ENCODE peak calls at places on chromosomes 11 and 22, in seven cellular contexts. X, I, R, F, G, P and A are unnamed samples.

GRCh38 chr22:44723801-44724200 is 21.8 kb downstream of the PRR5 start:
- DNase-seq in X (no peak), I (no peak), R (no peak), F (no peak), G (no peak), P (no peak), A (no peak)

GRCh38 chr11:88175707-88176066 is 444 bp upstream of the RAB38 start:
- DNase-seq in X (no peak), I (no peak), R (no peak), F (no peak), G (no peak), P (peak), A (no peak)

GRCh38 chr11:129323896-129324522 is 51.6 kb upstream of the BARX2 start:
- DNase-seq in X (no peak), I (no peak), R (no peak), F (no peak), G (no peak), P (peak), A (no peak)

GRCh38 chr22:35612903-35613302 is 4.2 kb downstream of the MB start:
- DNase-seq in X (no peak), I (no peak), R (peak), F (no peak), G (no peak), P (peak), A (peak)

GRCh38 chr11:8709002-8709672 is 26.5 kb downstream of the RPL27A start:
- DNase-seq in X (no peak), I (no peak), R (peak), F (no peak), G (no peak), P (peak), A (peak)

GRCh38 chr22:37626144-37626543 is 13.3 kb upstream of the SH3BP1 start:
- DNase-seq in X (no peak), I (no peak), R (peak), F (no peak), G (peak), P (peak), A (peak)

GRCh38 chr11:74634537-74634936 is 42.2 kb downstream of the POLD3 start:
- DNase-seq in X (no peak), I (no peak), R (no peak), F (no peak), G (no peak), P (no peak), A (no peak)

GRCh38 chr11:10236850-10237249 is 57.2 kb downstream of the SBF2 start:
- DNase-seq in X (no peak), I (no peak), R (no peak), F (no peak), G (no peak), P (no peak), A (no peak)

GRCh38 chr11:72236774-72237111 is 7.2 kb downstream of the PHOX2A start:
- DNase-seq in X (no peak), I (no peak), R (no peak), F (no peak), G (no peak), P (no peak), A (no peak)

GRCh38 chr11:27700351-27701261 is at the start of gene BDNF:
- DNase-seq in X (no peak), I (no peak), R (no peak), F (no peak), G (no peak), P (no peak), A (no peak)

GRCh38 chr11:125071408-125071807 is 8.3 kb downstream of the SLC37A2 start:
- DNase-seq in X (no peak), I (no peak), R (no peak), F (no peak), G (peak), P (peak), A (no peak)

GRCh38 chr11:45653277-45653676 is 12.1 kb downstream of the CHST1 start:
- DNase-seq in X (no peak), I (no peak), R (peak), F (no peak), G (no peak), P (peak), A (no peak)

GRCh38 chr11:67276821-67277230 is 10.6 kb downstream of the GRK2 start:
- DNase-seq in X (no peak), I (peak), R (peak), F (peak), G (peak), P (peak), A (no peak)

GRCh38 chr22:39179401-39179827 is 26.9 kb upstream of the CBX7 start:
- DNase-seq in X (no peak), I (no peak), R (no peak), F (no peak), G (peak), P (no peak), A (no peak)

GRCh38 chr11:6225896-6226295 is 8.5 kb downstream of the FHIP1B start:
- DNase-seq in X (no peak), I (no peak), R (peak), F (no peak), G (no peak), P (no peak), A (no peak)

GRCh38 chr11:60919956-60920355 is 4.3 kb upstream of the TMEM132A start:
- DNase-seq in X (no peak), I (no peak), R (no peak), F (no peak), G (no peak), P (no peak), A (no peak)

GRCh38 chr11:128467610-128468041 is 119.7 kb downstream of the ETS1 start:
- DNase-seq in X (peak), I (no peak), R (peak), F (peak), G (no peak), P (peak), A (no peak)

GRCh38 chr22:20420157-20420842 is 17.3 kb downstream of the SCARF2 start:
- DNase-seq in X (no peak), I (no peak), R (no peak), F (no peak), G (peak), P (peak), A (no peak)

GRCh38 chr11:72242141-72242540 is 1.8 kb downstream of the PHOX2A start:
- DNase-seq in X (no peak), I (no peak), R (no peak), F (no peak), G (no peak), P (no peak), A (no peak)

GRCh38 chr22:38313384-38313955 is 3.8 kb downstream of the CSNK1E start:
- DNase-seq in X (peak), I (no peak), R (peak), F (peak), G (peak), P (peak), A (peak)

GRCh38 chr11:12235549-12235944 is 125.2 kb downstream of the MICAL2 start:
- DNase-seq in X (no peak), I (no peak), R (no peak), F (no peak), G (no peak), P (peak), A (no peak)

GRCh38 chr11:122045181-122045586 is 70.8 kb downstream of the BLID start:
- DNase-seq in X (no peak), I (no peak), R (no peak), F (no peak), G (no peak), P (no peak), A (no peak)

GRCh38 chr11:71474141-71474770 is 21.3 kb downstream of the NADSYN1 start:
- DNase-seq in X (no peak), I (no peak), R (no peak), F (no peak), G (peak), P (peak), A (no peak)

GRCh38 chr11:86360775-86361395 is 13.8 kb upstream of the CCDC81 start:
- DNase-seq in X (no peak), I (no peak), R (no peak), F (no peak), G (no peak), P (no peak), A (no peak)

GRCh38 chr22:27682438-27682837 is 119.1 kb downstream of the MN1 start:
- DNase-seq in X (no peak), I (no peak), R (no peak), F (no peak), G (no peak), P (no peak), A (no peak)

GRCh38 chr11:80505771-80506170 is 1064.9 kb upstream of the TENM4 start:
- DNase-seq in X (no peak), I (no peak), R (no peak), F (no peak), G (no peak), P (no peak), A (no peak)

GRCh38 chr22:37905534-37906363 is at the start of gene MICALL1:
- DNase-seq in X (peak), I (peak), R (peak), F (peak), G (peak), P (peak), A (peak)

GRCh38 chr11:119525180-119525854 is 102.3 kb upstream of the THY1 start:
- DNase-seq in X (no peak), I (no peak), R (no peak), F (no peak), G (peak), P (peak), A (no peak)

GRCh38 chr22:43886231-43886630 is 5.6 kb downstream of the PNPLA5 start:
- DNase-seq in X (no peak), I (no peak), R (no peak), F (no peak), G (no peak), P (peak), A (no peak)

GRCh38 chr11:84163115-84163514 is 876.9 kb upstream of the CCDC90B start:
- DNase-seq in X (no peak), I (no peak), R (no peak), F (no peak), G (no peak), P (no peak), A (no peak)

GRCh38 chr11:36719708-36720107 is 121.7 kb upstream of the RAG2 start:
- DNase-seq in X (no peak), I (no peak), R (no peak), F (no peak), G (no peak), P (no peak), A (no peak)

GRCh38 chr11:122168218-122168617 is 52.2 kb upstream of the BLID start:
- DNase-seq in X (no peak), I (no peak), R (no peak), F (no peak), G (no peak), P (no peak), A (no peak)

GRCh38 chr11:77560605-77561004 is 29.1 kb upstream of the AQP11 start:
- DNase-seq in X (no peak), I (no peak), R (no peak), F (no peak), G (no peak), P (no peak), A (no peak)

GRCh38 chr22:39254789-39255298 is 10.1 kb upstream of the PDGFB start:
- DNase-seq in X (peak), I (no peak), R (no peak), F (peak), G (no peak), P (peak), A (no peak)

GRCh38 chr11:17526931-17527660 is 17.1 kb downstream of the USH1C start:
- DNase-seq in X (no peak), I (no peak), R (no peak), F (no peak), G (no peak), P (no peak), A (no peak)

GRCh38 chr22:38543822-38544221 is 26.2 kb downstream of the DMC1 start:
- DNase-seq in X (no peak), I (no peak), R (no peak), F (no peak), G (no peak), P (no peak), A (no peak)

GRCh38 chr11:111913997-111914396 is 1.5 kb downstream of the HSPB2 start:
- DNase-seq in X (no peak), I (no peak), R (peak), F (no peak), G (no peak), P (peak), A (no peak)

GRCh38 chr11:114085965-114086364 is 26.5 kb downstream of the ZBTB16 start:
- DNase-seq in X (no peak), I (no peak), R (peak), F (no peak), G (no peak), P (no peak), A (no peak)

DNA sequence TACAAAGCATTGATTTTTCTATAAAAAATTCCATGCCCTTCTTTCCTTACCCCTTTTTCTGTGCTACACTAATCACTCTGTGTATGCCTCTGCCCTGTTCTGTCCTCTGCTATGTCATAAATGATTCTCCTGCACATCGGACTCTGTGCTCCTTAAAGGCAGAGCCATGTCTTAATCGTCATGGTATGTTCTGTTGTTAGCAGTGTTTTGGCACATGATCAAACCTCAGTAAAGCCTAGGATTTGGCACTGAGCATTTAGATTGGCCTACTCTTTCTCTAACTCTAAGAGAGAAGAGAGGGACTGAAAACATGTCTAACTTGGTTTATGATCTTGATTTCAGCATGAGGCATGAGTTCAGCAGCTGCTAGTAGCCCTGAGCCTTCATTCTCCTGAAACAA is 266.9 kb downstream of the AASDHPPT start:
- DNase-seq in X (no peak), I (no peak), R (no peak), F (no peak), G (no peak), P (no peak), A (no peak)
- H3K27ac ChIP-seq in X (no peak), I (no peak), R (no peak), F (no peak), G (no peak), P (no peak), A (no peak)

GRCh38 chr11:20054584-20054983 is 105.7 kb downstream of the DBX1 start:
- DNase-seq in X (no peak), I (no peak), R (no peak), F (no peak), G (no peak), P (no peak), A (no peak)

GRCh38 chr11:20056109-20057054 is 103.9 kb downstream of the DBX1 start:
- DNase-seq in X (no peak), I (no peak), R (peak), F (no peak), G (no peak), P (peak), A (no peak)

GRCh38 chr11:20051783-20052399 is 108.4 kb downstream of the DBX1 start:
- DNase-seq in X (no peak), I (no peak), R (no peak), F (no peak), G (no peak), P (no peak), A (no peak)

GRCh38 chr11:20055312-20055711 is 105.0 kb downstream of the DBX1 start:
- DNase-seq in X (no peak), I (no peak), R (no peak), F (no peak), G (no peak), P (no peak), A (no peak)

GRCh38 chr11:20053572-20053971 is 106.7 kb downstream of the DBX1 start:
- DNase-seq in X (no peak), I (no peak), R (no peak), F (no peak), G (no peak), P (no peak), A (no peak)
- H3K27ac ChIP-seq in X (no peak), I (no peak), R (no peak), F (no peak), G (no peak), P (no peak), A (peak)

GRCh38 chr11:94706211-94706610 is 61.9 kb upstream of the AMOTL1 start:
- DNase-seq in X (no peak), I (no peak), R (no peak), F (no peak), G (no peak), P (no peak), A (peak)

GRCh38 chr11:94708642-94709041 is 59.5 kb upstream of the AMOTL1 start:
- DNase-seq in X (no peak), I (no peak), R (no peak), F (no peak), G (no peak), P (no peak), A (no peak)

GRCh38 chr11:94708176-94708575 is 60.0 kb upstream of the AMOTL1 start:
- DNase-seq in X (no peak), I (no peak), R (no peak), F (no peak), G (no peak), P (no peak), A (no peak)

GRCh38 chr11:94702481-94702880 is 65.7 kb upstream of the AMOTL1 start:
- DNase-seq in X (no peak), I (no peak), R (no peak), F (no peak), G (no peak), P (no peak), A (no peak)

GRCh38 chr11:94705419-94705818 is 62.7 kb upstream of the AMOTL1 start:
- DNase-seq in X (no peak), I (no peak), R (no peak), F (no peak), G (no peak), P (no peak), A (no peak)
- H3K27ac ChIP-seq in X (no peak), I (no peak), R (no peak), F (no peak), G (no peak), P (no peak), A (peak)

GRCh38 chr11:34680918-34681554 is 60.1 kb downstream of the EHF start:
- DNase-seq in X (no peak), I (no peak), R (no peak), F (no peak), G (no peak), P (no peak), A (no peak)
- H3K27ac ChIP-seq in X (no peak), I (no peak), R (no peak), F (no peak), G (no peak), P (no peak), A (no peak)

GRCh38 chr11:63671322-63672155 is at the start of gene ATL3:
- DNase-seq in X (peak), I (peak), R (peak), F (peak), G (peak), P (peak), A (peak)

GRCh38 chr11:63672934-63673539 is 1.9 kb upstream of the ATL3 start:
- DNase-seq in X (no peak), I (no peak), R (no peak), F (no peak), G (no peak), P (no peak), A (no peak)

GRCh38 chr11:63670738-63671321 is 346 bp downstream of the ATL3 start:
- DNase-seq in X (peak), I (peak), R (peak), F (peak), G (peak), P (peak), A (peak)

GRCh38 chr11:63673579-63673978 is 2.4 kb upstream of the ATL3 start:
- DNase-seq in X (no peak), I (no peak), R (no peak), F (no peak), G (no peak), P (no peak), A (no peak)

GRCh38 chr11:63672156-63672463 is 934 bp upstream of the ATL3 start:
- DNase-seq in X (no peak), I (no peak), R (no peak), F (no peak), G (no peak), P (no peak), A (no peak)
- H3K27ac ChIP-seq in X (no peak), I (no peak), R (peak), F (peak), G (peak), P (no peak), A (peak)

GRCh38 chr11:15819679-15820286 is 536.6 kb downstream of the SOX6 start:
- DNase-seq in X (no peak), I (no peak), R (peak), F (no peak), G (peak), P (peak), A (peak)
- H3K27ac ChIP-seq in X (no peak), I (no peak), R (no peak), F (no peak), G (no peak), P (no peak), A (no peak)

GRCh38 chr11:2805388-2806057 is 80.1 kb downstream of the CDKN1C start:
- DNase-seq in X (no peak), I (no peak), R (no peak), F (no peak), G (peak), P (no peak), A (no peak)

GRCh38 chr11:2807276-2807681 is 78.3 kb downstream of the CDKN1C start:
- DNase-seq in X (no peak), I (no peak), R (peak), F (no peak), G (peak), P (peak), A (peak)

GRCh38 chr11:2804701-2805387 is 80.7 kb downstream of the CDKN1C start:
- DNase-seq in X (no peak), I (no peak), R (peak), F (no peak), G (peak), P (peak), A (peak)

GRCh38 chr11:2807801-2808241 is 77.8 kb downstream of the CDKN1C start:
- DNase-seq in X (no peak), I (no peak), R (peak), F (no peak), G (peak), P (peak), A (peak)

GRCh38 chr11:2806351-2807058 is 79.1 kb downstream of the CDKN1C start:
- DNase-seq in X (no peak), I (peak), R (peak), F (no peak), G (peak), P (peak), A (peak)
- H3K27ac ChIP-seq in X (no peak), I (no peak), R (no peak), F (no peak), G (no peak), P (no peak), A (peak)

DNA sequence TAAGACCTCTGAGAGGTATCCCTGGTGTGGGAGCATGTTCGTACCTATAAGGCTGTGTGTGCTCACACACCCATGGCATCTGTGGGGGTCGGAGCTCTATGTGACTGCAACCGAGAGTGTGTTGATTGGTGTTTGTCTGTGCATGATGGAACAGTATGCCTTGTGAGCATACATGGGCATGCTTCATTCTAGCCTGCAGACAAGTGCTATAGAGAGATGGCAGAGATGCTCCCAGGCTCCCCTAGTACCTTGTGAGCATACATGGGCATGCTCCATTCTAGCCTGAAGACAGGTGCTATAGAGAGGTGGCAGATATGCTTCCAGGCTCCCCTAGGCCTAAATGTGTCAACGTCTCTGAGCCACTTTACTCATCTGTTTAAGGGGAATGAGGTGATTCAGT is 447.5 kb downstream of the INSC start:
- DNase-seq in X (no peak), I (no peak), R (no peak), F (no peak), G (no peak), P (no peak), A (no peak)
- H3K27ac ChIP-seq in X (no peak), I (no peak), R (no peak), F (no peak), G (no peak), P (no peak), A (no peak)

GRCh38 chr22:28915969-28916368 is 32.6 kb downstream of the ZNRF3 start:
- DNase-seq in X (no peak), I (no peak), R (no peak), F (no peak), G (no peak), P (no peak), A (no peak)
- H3K27ac ChIP-seq in X (no peak), I (no peak), R (no peak), F (no peak), G (no peak), P (no peak), A (peak)